ENCODE peak calls at places on chromosomes 6 and 20, in six cellular contexts. One of them, this sample, is unnamed.

GRCh38 chr6:138086573-138087196 is 20.5 kb downstream of the PERP start:
- DNase-seq in CD8-positive, alpha-beta T cell: no peak
- DNase-seq in sigmoid colon: no peak
- DNase-seq in GM23248: no peak
- DNase-seq in uterus: no peak
- DNase-seq in tibial artery: no peak
- DNase-seq in this sample: no peak

GRCh38 chr6:73774311-73774766 is 78.3 kb downstream of the CD109 start:
- DNase-seq in tibial artery: no peak
- DNase-seq in GM23248: peak; percentile 91
- DNase-seq in CD8-positive, alpha-beta T cell: no peak
- DNase-seq in uterus: peak; percentile 53
- DNase-seq in sigmoid colon: peak; percentile 78
- DNase-seq in this sample: no peak

GRCh38 chr6:47977314-47977713 is 133.7 kb downstream of the PTCHD4 start:
- DNase-seq in uterus: no peak
- DNase-seq in sigmoid colon: no peak
- DNase-seq in tibial artery: no peak
- DNase-seq in GM23248: no peak
- DNase-seq in CD8-positive, alpha-beta T cell: no peak
- DNase-seq in this sample: no peak

GRCh38 chr6:56843476-56844349 is 111.2 kb upstream of the BEND6 start:
- DNase-seq in GM23248: peak; percentile 93
- DNase-seq in tibial artery: peak; percentile 89
- DNase-seq in sigmoid colon: peak; percentile 90
- DNase-seq in CD8-positive, alpha-beta T cell: peak; percentile 19
- DNase-seq in uterus: peak; percentile 67
- DNase-seq in this sample: peak; percentile 84

GRCh38 chr20:9072741-9073310 is 3.9 kb downstream of the PLCB4 start:
- DNase-seq in CD8-positive, alpha-beta T cell: no peak
- DNase-seq in uterus: no peak
- DNase-seq in GM23248: no peak
- DNase-seq in tibial artery: no peak
- DNase-seq in sigmoid colon: no peak
- DNase-seq in this sample: no peak

GRCh38 chr6:16752206-16752867 is 8.9 kb downstream of the ATXN1 start:
- DNase-seq in GM23248: peak; percentile 98
- DNase-seq in tibial artery: no peak
- DNase-seq in uterus: no peak
- DNase-seq in sigmoid colon: no peak
- DNase-seq in CD8-positive, alpha-beta T cell: no peak
- DNase-seq in this sample: no peak

GRCh38 chr6:107116328-107116892 is 1.1 kb upstream of the BEND3 start:
- DNase-seq in sigmoid colon: peak; percentile 44
- DNase-seq in GM23248: peak; percentile 51
- DNase-seq in uterus: no peak
- DNase-seq in CD8-positive, alpha-beta T cell: no peak
- DNase-seq in tibial artery: no peak
- DNase-seq in this sample: peak; percentile 72

GRCh38 chr20:34022154-34022842 is 28.6 kb downstream of the RALY start:
- DNase-seq in tibial artery: no peak
- DNase-seq in sigmoid colon: no peak
- DNase-seq in CD8-positive, alpha-beta T cell: no peak
- DNase-seq in uterus: no peak
- DNase-seq in GM23248: peak; percentile 26
- DNase-seq in this sample: no peak

GRCh38 chr20:37007898-37008649 is 56.6 kb upstream of the SAMHD1 start:
- DNase-seq in sigmoid colon: no peak
- DNase-seq in uterus: no peak
- DNase-seq in GM23248: peak; percentile 39
- DNase-seq in tibial artery: no peak
- DNase-seq in CD8-positive, alpha-beta T cell: no peak
- DNase-seq in this sample: no peak

GRCh38 chr6:157699777-157700636 is 123.0 kb upstream of the SNX9 start:
- DNase-seq in sigmoid colon: no peak
- DNase-seq in GM23248: no peak
- DNase-seq in CD8-positive, alpha-beta T cell: no peak
- DNase-seq in tibial artery: no peak
- DNase-seq in uterus: no peak
- DNase-seq in this sample: no peak

GRCh38 chr20:44861547-44862006 is 23.9 kb upstream of the YWHAB start:
- DNase-seq in sigmoid colon: peak; percentile 74
- DNase-seq in GM23248: peak; percentile 88
- DNase-seq in CD8-positive, alpha-beta T cell: no peak
- DNase-seq in tibial artery: peak; percentile 92
- DNase-seq in uterus: peak; percentile 51
- DNase-seq in this sample: no peak

GRCh38 chr20:17758010-17758409 is 58.2 kb downstream of the BANF2 start:
- DNase-seq in tibial artery: no peak
- DNase-seq in GM23248: no peak
- DNase-seq in CD8-positive, alpha-beta T cell: no peak
- DNase-seq in uterus: no peak
- DNase-seq in sigmoid colon: no peak
- DNase-seq in this sample: no peak

GRCh38 chr6:56771189-56771588 is 128.5 kb upstream of the DST start:
- DNase-seq in uterus: no peak
- DNase-seq in tibial artery: no peak
- DNase-seq in CD8-positive, alpha-beta T cell: no peak
- DNase-seq in sigmoid colon: no peak
- DNase-seq in GM23248: peak; percentile 58
- DNase-seq in this sample: no peak

GRCh38 chr20:12925214-12925755 is 83.5 kb upstream of the SPTLC3 start:
- DNase-seq in uterus: peak; percentile 28
- DNase-seq in tibial artery: no peak
- DNase-seq in sigmoid colon: no peak
- DNase-seq in GM23248: peak; percentile 92
- DNase-seq in CD8-positive, alpha-beta T cell: no peak
- DNase-seq in this sample: no peak

GRCh38 chr6:14255916-14256315 is 138.3 kb downstream of the CD83 start:
- DNase-seq in uterus: no peak
- DNase-seq in CD8-positive, alpha-beta T cell: no peak
- DNase-seq in GM23248: no peak
- DNase-seq in tibial artery: no peak
- DNase-seq in sigmoid colon: no peak
- DNase-seq in this sample: no peak

GRCh38 chr20:32004963-32005362 is 5.3 kb upstream of the CCM2L start:
- DNase-seq in sigmoid colon: no peak
- DNase-seq in tibial artery: no peak
- DNase-seq in CD8-positive, alpha-beta T cell: no peak
- DNase-seq in GM23248: peak; percentile 50
- DNase-seq in uterus: no peak
- DNase-seq in this sample: no peak

GRCh38 chr6:131510094-131510493 is 62.9 kb upstream of the ARG1 start:
- DNase-seq in sigmoid colon: no peak
- DNase-seq in GM23248: no peak
- DNase-seq in CD8-positive, alpha-beta T cell: no peak
- DNase-seq in uterus: no peak
- DNase-seq in tibial artery: no peak
- DNase-seq in this sample: no peak

GRCh38 chr6:133544419-133544818 is 303.3 kb downstream of the EYA4 start:
- DNase-seq in sigmoid colon: no peak
- DNase-seq in tibial artery: no peak
- DNase-seq in CD8-positive, alpha-beta T cell: no peak
- DNase-seq in GM23248: no peak
- DNase-seq in uterus: no peak
- DNase-seq in this sample: no peak

GRCh38 chr6:31559958-31560696 is 12.0 kb upstream of the LTA start:
- DNase-seq in GM23248: peak; percentile 75
- DNase-seq in tibial artery: peak; percentile 75
- DNase-seq in uterus: no peak
- DNase-seq in CD8-positive, alpha-beta T cell: peak; percentile 36
- DNase-seq in sigmoid colon: peak; percentile 73
- DNase-seq in this sample: peak; percentile 73

GRCh38 chr6:121838842-121839241 is 403.4 kb downstream of the GJA1 start:
- DNase-seq in GM23248: no peak
- DNase-seq in sigmoid colon: no peak
- DNase-seq in tibial artery: no peak
- DNase-seq in CD8-positive, alpha-beta T cell: no peak
- DNase-seq in uterus: no peak
- DNase-seq in this sample: no peak

GRCh38 chr20:47358672-47359532 is 2.4 kb upstream of the ZMYND8 start:
- DNase-seq in tibial artery: peak; percentile 94
- DNase-seq in uterus: peak; percentile 68
- DNase-seq in GM23248: peak; percentile 90
- DNase-seq in sigmoid colon: peak; percentile 94
- DNase-seq in CD8-positive, alpha-beta T cell: no peak
- DNase-seq in this sample: peak; percentile 82

GRCh38 chr6:6599468-6599873 is 11.0 kb downstream of the LY86 start:
- DNase-seq in uterus: no peak
- DNase-seq in sigmoid colon: peak; percentile 72
- DNase-seq in CD8-positive, alpha-beta T cell: no peak
- DNase-seq in tibial artery: peak; percentile 70
- DNase-seq in GM23248: no peak
- DNase-seq in this sample: no peak

GRCh38 chr6:73513496-73513854 is 7.4 kb downstream of the EEF1A1 start:
- DNase-seq in CD8-positive, alpha-beta T cell: no peak
- DNase-seq in tibial artery: no peak
- DNase-seq in GM23248: peak; percentile 36
- DNase-seq in uterus: no peak
- DNase-seq in sigmoid colon: no peak
- DNase-seq in this sample: no peak

GRCh38 chr6:20455175-20456075 is 53.7 kb downstream of the E2F3 start:
- DNase-seq in sigmoid colon: no peak
- DNase-seq in tibial artery: no peak
- DNase-seq in GM23248: peak; percentile 38
- DNase-seq in CD8-positive, alpha-beta T cell: no peak
- DNase-seq in uterus: no peak
- DNase-seq in this sample: no peak

GRCh38 chr20:14406495-14406894 is 69.1 kb upstream of the FLRT3 start:
- DNase-seq in uterus: no peak
- DNase-seq in sigmoid colon: no peak
- DNase-seq in GM23248: peak; percentile 43
- DNase-seq in tibial artery: no peak
- DNase-seq in CD8-positive, alpha-beta T cell: no peak
- DNase-seq in this sample: no peak

GRCh38 chr6:143823463-143824006 is 19.6 kb upstream of the LTV1 start:
- DNase-seq in uterus: no peak
- DNase-seq in CD8-positive, alpha-beta T cell: no peak
- DNase-seq in GM23248: no peak
- DNase-seq in sigmoid colon: no peak
- DNase-seq in tibial artery: no peak
- DNase-seq in this sample: no peak

GRCh38 chr20:57654998-57655811 is 35.0 kb upstream of the ZBP1 start:
- DNase-seq in sigmoid colon: no peak
- DNase-seq in GM23248: no peak
- DNase-seq in CD8-positive, alpha-beta T cell: no peak
- DNase-seq in tibial artery: peak; percentile 63
- DNase-seq in uterus: peak; percentile 15
- DNase-seq in this sample: peak; percentile 62

GRCh38 chr6:125791151-125791819 is 525 bp downstream of the NCOA7 start:
- DNase-seq in uterus: no peak
- DNase-seq in sigmoid colon: no peak
- DNase-seq in GM23248: peak; percentile 79
- DNase-seq in tibial artery: peak; percentile 69
- DNase-seq in CD8-positive, alpha-beta T cell: peak; percentile 13
- DNase-seq in this sample: no peak

GRCh38 chr6:170208171-170208601 is 82.7 kb downstream of the DLL1 start:
- DNase-seq in uterus: peak; percentile 7
- DNase-seq in GM23248: no peak
- DNase-seq in CD8-positive, alpha-beta T cell: no peak
- DNase-seq in sigmoid colon: no peak
- DNase-seq in tibial artery: peak; percentile 33
- DNase-seq in this sample: peak; percentile 57

GRCh38 chr6:142838821-142839685 is 105.9 kb downstream of the HIVEP2 start:
- DNase-seq in sigmoid colon: no peak
- DNase-seq in uterus: no peak
- DNase-seq in GM23248: peak; percentile 53
- DNase-seq in tibial artery: no peak
- DNase-seq in CD8-positive, alpha-beta T cell: no peak
- DNase-seq in this sample: no peak

GRCh38 chr6:169428532-169428931 is 174.9 kb upstream of the THBS2 start:
- DNase-seq in GM23248: peak; percentile 34
- DNase-seq in tibial artery: no peak
- DNase-seq in sigmoid colon: peak; percentile 70
- DNase-seq in CD8-positive, alpha-beta T cell: no peak
- DNase-seq in uterus: peak; percentile 70
- DNase-seq in this sample: no peak

GRCh38 chr20:47361268-47361665 is 4.8 kb upstream of the ZMYND8 start:
- DNase-seq in sigmoid colon: no peak
- DNase-seq in tibial artery: no peak
- DNase-seq in uterus: no peak
- DNase-seq in CD8-positive, alpha-beta T cell: no peak
- DNase-seq in GM23248: no peak
- DNase-seq in this sample: no peak

GRCh38 chr6:87029711-87030314 is 65.1 kb downstream of the CGA start:
- DNase-seq in uterus: no peak
- DNase-seq in sigmoid colon: no peak
- DNase-seq in CD8-positive, alpha-beta T cell: no peak
- DNase-seq in GM23248: peak; percentile 70
- DNase-seq in tibial artery: no peak
- DNase-seq in this sample: no peak

GRCh38 chr6:113120214-113120576 is 737.0 kb upstream of the MARCKS start:
- DNase-seq in GM23248: peak; percentile 93
- DNase-seq in sigmoid colon: no peak
- DNase-seq in tibial artery: no peak
- DNase-seq in CD8-positive, alpha-beta T cell: no peak
- DNase-seq in uterus: no peak
- DNase-seq in this sample: no peak

GRCh38 chr20:43293068-43293786 is 103.5 kb upstream of the PTPRT start:
- DNase-seq in CD8-positive, alpha-beta T cell: no peak
- DNase-seq in tibial artery: no peak
- DNase-seq in uterus: no peak
- DNase-seq in sigmoid colon: no peak
- DNase-seq in GM23248: no peak
- DNase-seq in this sample: no peak

GRCh38 chr20:38450412-38450975 is 15.4 kb upstream of the SNHG17 start:
- DNase-seq in sigmoid colon: no peak
- DNase-seq in CD8-positive, alpha-beta T cell: no peak
- DNase-seq in tibial artery: no peak
- DNase-seq in uterus: no peak
- DNase-seq in GM23248: peak; percentile 77
- DNase-seq in this sample: no peak
- H3K27ac ChIP-seq in sigmoid colon: no peak overlapping the region
- H3K27ac ChIP-seq in CD8-positive, alpha-beta T cell: no peak overlapping the region
- H3K27ac ChIP-seq in tibial artery: no peak overlapping the region
- H3K27ac ChIP-seq in uterus: no peak overlapping the region
- H3K27ac ChIP-seq in GM23248: peak overlapping the region; percentile 48
- H3K27ac ChIP-seq in this sample: peak overlapping the region; percentile 30

GRCh38 chr6:1389791-1390070 is 355 bp downstream of the FOXF2 start:
- DNase-seq in tibial artery: no peak
- DNase-seq in uterus: no peak
- DNase-seq in GM23248: no peak
- DNase-seq in sigmoid colon: no peak
- DNase-seq in CD8-positive, alpha-beta T cell: no peak
- DNase-seq in this sample: no peak
- H3K4me3 ChIP-seq in tibial artery: peak overlapping the region; percentile 43
- H3K4me3 ChIP-seq in uterus: peak overlapping the region; percentile 11
- H3K4me3 ChIP-seq in GM23248: peak overlapping the region; percentile 78
- H3K4me3 ChIP-seq in sigmoid colon: peak overlapping the region; percentile 66
- H3K4me3 ChIP-seq in CD8-positive, alpha-beta T cell: no peak overlapping the region
- H3K4me3 ChIP-seq in this sample: peak overlapping the region; percentile 52

GRCh38 chr6:10315631-10316145 is 99.2 kb downstream of the TFAP2A start:
- DNase-seq in GM23248: no peak
- DNase-seq in uterus: no peak
- DNase-seq in tibial artery: no peak
- DNase-seq in CD8-positive, alpha-beta T cell: no peak
- DNase-seq in sigmoid colon: no peak
- DNase-seq in this sample: no peak
- H3K27ac ChIP-seq in GM23248: no peak overlapping the region
- H3K27ac ChIP-seq in uterus: no peak overlapping the region
- H3K27ac ChIP-seq in tibial artery: no peak overlapping the region
- H3K27ac ChIP-seq in CD8-positive, alpha-beta T cell: no peak overlapping the region
- H3K27ac ChIP-seq in sigmoid colon: peak overlapping the region; percentile 57
- H3K27ac ChIP-seq in this sample: no peak overlapping the region

GRCh38 chr6:3633711-3634110 is 117.8 kb downstream of the PXDC1 start:
- DNase-seq in sigmoid colon: no peak
- DNase-seq in tibial artery: no peak
- DNase-seq in uterus: no peak
- DNase-seq in CD8-positive, alpha-beta T cell: no peak
- DNase-seq in GM23248: no peak
- DNase-seq in this sample: no peak
- H3K4me3 ChIP-seq in sigmoid colon: no peak overlapping the region
- H3K4me3 ChIP-seq in tibial artery: no peak overlapping the region
- H3K4me3 ChIP-seq in uterus: no peak overlapping the region
- H3K4me3 ChIP-seq in CD8-positive, alpha-beta T cell: no peak overlapping the region
- H3K4me3 ChIP-seq in GM23248: no peak overlapping the region
- H3K4me3 ChIP-seq in this sample: no peak overlapping the region